ENCODE peak calls at places on chromosome 6, in seven cellular contexts. P is activated T-helper 1 cell treated with anti-CD3 and anti-CD28 coated beads, Interleukin-2, amount 50 U/mL, for 16 hours; X is NCI-H1105; O is activated CD8-positive, alpha-beta memory T cell treated with anti-CD3 and anti-CD28 coated beads for 1 hour; R is substantia nigra; F is NCI-H1092 treated with DMSO at 0.1 percent for 48 hours; T is Daoy. B is an unnamed sample.

GRCh38 chr6:117425431-117426153 is at the start of gene ROS1:
- DNase-seq in P (no peak), X (no peak), O (no peak), R (no peak), F (no peak), T (no peak), B (no peak)

GRCh38 chr6:16320533-16321340 is 82.3 kb downstream of the GMPR start:
- DNase-seq in P (no peak), X (no peak), O (no peak), R (peak), F (no peak), T (no peak), B (peak)

GRCh38 chr6:99613398-99613704 is 6.7 kb downstream of the PRDM13 start:
- DNase-seq in P (no peak), X (no peak), O (no peak), R (no peak), F (peak), T (peak), B (no peak)

GRCh38 chr6:148887181-148887580 is 140.4 kb downstream of the UST start:
- DNase-seq in P (no peak), X (no peak), O (no peak), R (no peak), F (no peak), T (peak), B (no peak)

GRCh38 chr6:144346719-144347446 is 61.7 kb downstream of the UTRN start:
- DNase-seq in P (no peak), X (no peak), O (no peak), R (no peak), F (no peak), T (peak), B (peak)

GRCh38 chr6:138507977-138508675 is 8.8 kb upstream of the NHSL1 start:
- DNase-seq in P (no peak), X (no peak), O (no peak), R (no peak), F (no peak), T (no peak), B (no peak)

GRCh38 chr6:106253731-106254130 is 71.8 kb downstream of the ATG5 start:
- DNase-seq in P (no peak), X (no peak), O (no peak), R (no peak), F (no peak), T (peak), B (peak)

GRCh38 chr6:28060381-28060780 is 20.0 kb upstream of the ZNF165 start:
- DNase-seq in P (no peak), X (no peak), O (no peak), R (no peak), F (no peak), T (no peak), B (no peak)

GRCh38 chr6:151098166-151098565 is 141.6 kb upstream of the AKAP12 start:
- DNase-seq in P (no peak), X (no peak), O (no peak), R (no peak), F (no peak), T (peak), B (no peak)

GRCh38 chr6:161446934-161447333 is 173.1 kb upstream of the AGPAT4 start:
- DNase-seq in P (no peak), X (no peak), O (no peak), R (no peak), F (no peak), T (no peak), B (no peak)

GRCh38 chr6:110877154-110877564 is 2.6 kb downstream of the AMD1 start:
- DNase-seq in P (no peak), X (no peak), O (no peak), R (no peak), F (no peak), T (no peak), B (no peak)

GRCh38 chr6:35161265-35161664 is 20.1 kb upstream of the TCP11 start:
- DNase-seq in P (no peak), X (no peak), O (no peak), R (no peak), F (no peak), T (no peak), B (no peak)

GRCh38 chr6:152575621-152576150 is 61.5 kb downstream of the SYNE1 start:
- DNase-seq in P (no peak), X (peak), O (no peak), R (no peak), F (no peak), T (no peak), B (no peak)

GRCh38 chr6:150919938-150920337 is 54.4 kb downstream of the MTHFD1L start:
- DNase-seq in P (no peak), X (no peak), O (no peak), R (no peak), F (no peak), T (no peak), B (no peak)

GRCh38 chr6:13573669-13574110 is 711 bp upstream of the SIRT5 start:
- DNase-seq in P (no peak), X (no peak), O (no peak), R (peak), F (no peak), T (peak), B (no peak)

GRCh38 chr6:38432479-38432878 is 207.2 kb downstream of the BTBD9 start:
- DNase-seq in P (no peak), X (no peak), O (no peak), R (no peak), F (no peak), T (peak), B (no peak)

GRCh38 chr6:160500639-160501038 is 152.5 kb downstream of the SLC22A3 start:
- DNase-seq in P (no peak), X (no peak), O (no peak), R (no peak), F (no peak), T (no peak), B (no peak)

GRCh38 chr6:91087864-91088263 is 501.0 kb upstream of the MAP3K7 start:
- DNase-seq in P (no peak), X (peak), O (no peak), R (no peak), F (peak), T (no peak), B (no peak)

GRCh38 chr6:128062882-128063603 is 162.2 kb upstream of the THEMIS start:
- DNase-seq in P (no peak), X (no peak), O (no peak), R (no peak), F (no peak), T (no peak), B (no peak)

GRCh38 chr6:22451960-22452359 is 117.4 kb upstream of the HDGFL1 start:
- DNase-seq in P (no peak), X (no peak), O (no peak), R (no peak), F (no peak), T (no peak), B (no peak)

GRCh38 chr6:35409245-35409644 is 42.9 kb upstream of the FANCE start:
- DNase-seq in P (no peak), X (no peak), O (no peak), R (no peak), F (no peak), T (no peak), B (no peak)

GRCh38 chr6:169890049-169890448 is 138.6 kb downstream of the ERMARD start:
- DNase-seq in P (no peak), X (no peak), O (no peak), R (no peak), F (peak), T (no peak), B (no peak)

GRCh38 chr6:87756858-87757257 is 54.8 kb upstream of the AKIRIN2 start:
- DNase-seq in P (no peak), X (no peak), O (no peak), R (peak), F (no peak), T (peak), B (peak)

GRCh38 chr6:150698421-150698820 is 98.7 kb downstream of the PLEKHG1 start:
- DNase-seq in P (no peak), X (no peak), O (no peak), R (no peak), F (no peak), T (no peak), B (no peak)

GRCh38 chr6:167933290-167933689 is 64.2 kb upstream of the KIF25 start:
- DNase-seq in P (no peak), X (no peak), O (no peak), R (no peak), F (no peak), T (no peak), B (no peak)

B was measured in GM04504.